ENCODE peak calls at places on chromosomes 4 and X, in seven cellular contexts. A is astrocyte of the spinal cord; L is endothelial cell; Z is glutamatergic neuron; K is tibial nerve; Q is ureter; O is activated effector memory CD4-positive, alpha-beta T cell treated with Interleukin-2 at 50 U/mL for 16 hours. F is an unnamed sample.

GRCh38 chr4:88759039-88759631 is 61.5 kb upstream of the NAP1L5 start:
- DNase-seq in L (no peak), O (no peak), Z (peak), A (peak), Q (no peak), K (no peak), F (no peak)

GRCh38 chr4:54187148-54187547 is 41.9 kb upstream of the PDGFRA start:
- DNase-seq in K (peak), Z (no peak), O (no peak), L (no peak), Q (no peak), A (no peak), F (no peak)

GRCh38 chr4:40231464-40231863 is 34.6 kb downstream of the RHOH start:
- DNase-seq in K (no peak), A (no peak), O (no peak), Z (no peak), Q (no peak), L (no peak), F (no peak)

GRCh38 chrX:41507899-41508298 is 60.8 kb downstream of the NYX start:
- DNase-seq in Z (no peak), Q (no peak), L (no peak), O (no peak), K (no peak), A (no peak), F (no peak)

GRCh38 chr4:26854701-26855100 is 5.9 kb upstream of the STIM2 start:
- DNase-seq in L (no peak), A (no peak), Q (no peak), K (no peak), O (no peak), Z (no peak), F (no peak)

GRCh38 chr4:112109455-112110425 is 35.5 kb upstream of the FAM241A start:
- DNase-seq in O (no peak), Q (no peak), K (no peak), Z (no peak), L (no peak), A (peak), F (no peak)

GRCh38 chr4:4991541-4992099 is 27.6 kb downstream of the CYTL1 start:
- DNase-seq in K (no peak), O (no peak), Z (no peak), Q (no peak), A (peak), L (no peak), F (no peak)

GRCh38 chr4:158965208-158965607 is 137.7 kb upstream of the RAPGEF2 start:
- DNase-seq in Z (no peak), Q (no peak), O (no peak), A (no peak), L (no peak), K (no peak), F (no peak)

GRCh38 chr4:15063341-15063740 is 61.1 kb downstream of the CPEB2 start:
- DNase-seq in A (peak), L (no peak), O (no peak), K (no peak), Z (no peak), Q (no peak), F (no peak)